ENCODE peak calls at places on chromosomes 11 and 22, in four cellular contexts. N is esophagus muscularis mucosa, Y is transverse colon, A is H1. K is an unnamed sample.

GRCh38 chr11:69240332-69241074 is 53.5 kb upstream of the MYEOV start:
- DNase-seq in Y (peak; percentile 60), N (peak; percentile 72), A (no peak), K (no peak)

GRCh38 chr22:36927671-36928070 is 14.2 kb downstream of the CSF2RB start:
- DNase-seq in Y (no peak), A (no peak), N (no peak), K (no peak)

GRCh38 chr11:44658451-44658850 is 68.3 kb upstream of the TSPAN18 start:
- DNase-seq in N (no peak), A (no peak), Y (no peak), K (no peak)

GRCh38 chr22:27435839-27436581 is 365.5 kb downstream of the MN1 start:
- DNase-seq in A (no peak), N (no peak), Y (peak; percentile 25), K (no peak)

GRCh38 chr11:111602865-111603632 is 800 bp downstream of the SIK2 start:
- DNase-seq in A (no peak), N (no peak), Y (peak; percentile 44), K (peak; percentile 38)

GRCh38 chr11:130555251-130555841 is 106.9 kb downstream of the ADAMTS15 start:
- DNase-seq in A (no peak), Y (no peak), N (no peak), K (no peak)

GRCh38 chr11:93542753-93543246 is 391 bp downstream of the SMCO4 start:
- DNase-seq in A (peak; percentile 84), Y (peak; percentile 55), N (no peak), K (peak; percentile 92)

GRCh38 chr11:68312117-68312779 is at the start of gene LRP5:
- DNase-seq in N (no peak), A (no peak), Y (peak; percentile 59), K (peak; percentile 40)

GRCh38 chr11:134017773-134018430 is 51.0 kb upstream of the JAM3 start:
- DNase-seq in Y (no peak), A (no peak), N (no peak), K (no peak)

DNA sequence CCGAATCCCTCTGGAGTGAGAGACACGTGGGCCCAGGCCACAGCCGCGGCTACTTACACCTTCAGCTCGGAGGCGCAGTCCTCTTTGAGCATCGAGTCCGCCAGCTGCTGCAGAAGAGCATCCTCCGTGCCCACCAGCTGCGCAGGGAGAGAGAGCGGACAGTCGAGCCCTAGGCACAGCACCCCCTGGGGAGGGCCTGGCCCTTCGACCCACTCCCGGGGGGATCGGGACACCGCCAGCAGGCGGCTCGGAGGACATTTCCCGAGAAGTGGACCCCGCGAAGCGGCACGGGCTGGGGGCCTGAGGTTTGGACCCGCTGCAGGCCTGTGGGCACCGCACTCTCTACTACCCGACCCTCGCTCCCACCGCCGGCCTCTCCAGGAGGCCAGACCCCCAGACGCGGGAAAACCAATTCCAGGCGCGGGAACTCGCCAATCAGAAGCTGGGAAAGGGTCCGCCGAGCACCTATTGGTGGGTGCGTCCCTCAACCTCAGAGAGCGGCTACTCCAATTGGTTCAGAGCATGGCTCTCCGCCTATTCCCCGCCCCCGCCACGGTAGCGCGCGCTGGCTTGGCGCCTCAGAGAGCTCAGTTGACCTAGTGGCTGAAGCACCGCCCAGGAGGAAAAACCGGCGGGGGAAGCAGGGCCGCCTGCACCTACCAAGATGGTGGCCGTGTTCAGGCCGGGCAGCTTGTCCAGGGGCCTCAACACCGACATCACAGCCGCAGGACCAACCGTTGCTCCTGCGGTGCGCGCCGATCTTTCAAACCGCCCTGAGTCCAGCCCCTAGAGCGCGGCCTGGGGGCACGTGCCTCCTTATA is at the start of gene CENPM:
- DNase-seq in A (peak; percentile 97), N (peak; percentile 98), Y (peak; percentile 93), K (peak; percentile 97)
- TF ChIP-seq POLR2A in A (no peak), N (no peak), Y (no peak), K (no peak)

DNA sequence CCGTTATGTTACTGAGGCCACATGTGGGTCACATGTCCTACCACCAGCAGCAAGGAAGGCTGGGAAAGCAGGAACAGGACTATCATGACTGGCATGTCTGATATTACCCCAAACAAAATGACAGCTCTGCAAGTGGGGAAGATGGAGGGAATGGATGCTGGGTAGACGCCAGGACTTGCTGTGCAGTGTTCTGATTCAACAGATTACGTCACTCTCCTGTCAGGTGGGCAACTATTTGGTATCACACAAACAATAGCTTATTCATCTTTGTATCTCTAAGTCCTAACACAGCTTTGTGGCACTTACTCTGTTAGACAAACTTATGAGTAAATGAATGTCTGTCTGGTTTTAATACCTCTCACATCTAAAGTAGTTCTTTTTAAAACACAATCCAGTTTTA is 105.2 kb downstream of the SPON1 start:
- DNase-seq in Y (no peak), A (no peak), N (no peak), K (no peak)
- H3K27me3 ChIP-seq in Y (no peaks in the 10 kb centered on the region), A (no peaks in the 10 kb centered on the region), N (no peaks in the 10 kb centered on the region), K (no peaks in the 10 kb centered on the region)

GRCh38 chr11:72860592-72860991 is 46.4 kb downstream of the ATG16L2 start:
- DNase-seq in N (no peak), A (no peak), Y (no peak), K (peak; percentile 45)

GRCh38 chr11:72864692-72865655 is 50.8 kb downstream of the ATG16L2 start:
- DNase-seq in N (no peak), Y (no peak), A (no peak), K (no peak)

GRCh38 chr11:72867970-72868369 is 53.8 kb downstream of the ATG16L2 start:
- DNase-seq in Y (no peak), N (no peak), A (no peak), K (no peak)

GRCh38 chr11:72860010-72860409 is 45.8 kb downstream of the ATG16L2 start:
- DNase-seq in N (no peak), A (no peak), Y (no peak), K (no peak)

GRCh38 chr11:72863091-72863490 is 48.9 kb downstream of the ATG16L2 start:
- DNase-seq in N (no peak), A (no peak), Y (no peak), K (no peak)
- H3K27ac ChIP-seq in N (no peak overlapping the region), A (no peak overlapping the region), Y (no peak overlapping the region), K (no peak overlapping the region)

GRCh38 chr11:1335811-1336761 is 26.7 kb upstream of the TOLLIP start:
- DNase-seq in N (peak; percentile 94), Y (peak; percentile 69), A (peak; percentile 65), K (peak; percentile 87)
- TF ChIP-seq POLR2A in N (peak; percentile 34), Y (no peak), A (no peak), K (no peak)

K was measured in upper lobe of left lung.